ENCODE peak calls at places on chromosomes 4 and X, in four cellular contexts. M is HepG2, B is HCT116, I is K562. O is an unnamed sample. For H3K27me3, the result is how much of the 10 kb centered on the place peaks cover.

GRCh38 chrX:140050906-140051305 is 85.6 kb upstream of the CXorf66 start:
- DNase-seq in B (no peak), I (peak), M (no peak), O (no peak)

GRCh38 chr4:161991811-161992210 is 172.0 kb downstream of the FSTL5 start:
- DNase-seq in B (no peak), M (no peak), I (no peak), O (no peak)

GRCh38 chr4:114378306-114378903 is 220.2 kb upstream of the UGT8 start:
- DNase-seq in B (no peak), I (no peak), M (no peak), O (no peak)

GRCh38 chr4:158621729-158622128 is 50.0 kb downstream of the C4orf46 start:
- DNase-seq in I (no peak), B (no peak), M (no peak), O (no peak)

GRCh38 chr4:75494563-75494962 is 19.6 kb downstream of the RCHY1 start:
- DNase-seq in B (no peak), M (no peak), I (no peak), O (no peak)

GRCh38 chr4:52551487-52551886 is 107.6 kb downstream of the USP46 start:
- DNase-seq in I (no peak), B (no peak), M (no peak), O (no peak)

GRCh38 chrX:107826286-107827136 is 845 bp downstream of the MID2 start:
- DNase-seq in M (no peak), B (no peak), I (peak), O (no peak)

GRCh38 chr4:46179356-46179755 is 55.5 kb upstream of the GABRG1 start:
- DNase-seq in I (no peak), M (no peak), B (no peak), O (no peak)

GRCh38 chrX:112826020-112826419 is 14.6 kb downstream of the AMOT start:
- DNase-seq in M (no peak), B (no peak), I (no peak), O (no peak)

GRCh38 chrX:137234651-137235402 is 201.0 kb upstream of the GPR101 start:
- DNase-seq in I (no peak), B (no peak), M (no peak), O (no peak)

GRCh38 chrX:13131511-13132137 is 87.2 kb upstream of the FAM9C start:
- DNase-seq in M (peak), I (no peak), B (no peak), O (no peak)

GRCh38 chrX:102345916-102346315 is 93.9 kb downstream of the NXF2B start:
- DNase-seq in I (peak), B (no peak), M (peak), O (peak)

GRCh38 chrX:79080131-79080530 is 64.4 kb upstream of the GPR174 start:
- DNase-seq in B (no peak), I (no peak), M (no peak), O (no peak)

GRCh38 chr4:177182728-177183127 is 126.9 kb upstream of the NEIL3 start:
- DNase-seq in I (no peak), M (no peak), B (no peak), O (no peak)

GRCh38 chr4:56871357-56871993 is 36.2 kb upstream of the REST start:
- DNase-seq in M (no peak), B (no peak), I (no peak), O (no peak)

GRCh38 chrX:39891781-39892180 is 206.0 kb downstream of the BCOR start:
- DNase-seq in B (no peak), M (no peak), I (no peak), O (no peak)

GRCh38 chr4:86220137-86220536 is 139.7 kb downstream of the MAPK10 start:
- DNase-seq in M (no peak), B (no peak), I (no peak), O (no peak)

GRCh38 chr4:148017801-148018200 is 285.9 kb downstream of the ARHGAP10 start:
- DNase-seq in M (no peak), B (no peak), I (no peak), O (no peak)

GRCh38 chr4:87745058-87745842 is 54.1 kb upstream of the IBSP start:
- DNase-seq in I (peak), M (no peak), B (no peak), O (no peak)
- TF ChIP-seq REST in I (no peak), M (peak), B (no peak), O (no peak)

GRCh38 chr4:165464338-165464737 is 85.5 kb downstream of the CPE start:
- DNase-seq in M (no peak), I (no peak), B (no peak), O (no peak)

GRCh38 chr4:165474784-165475705 is 96.2 kb downstream of the CPE start:
- DNase-seq in I (peak), M (no peak), B (no peak), O (no peak)

GRCh38 chr4:165472943-165473676 is 94.3 kb downstream of the CPE start:
- DNase-seq in M (no peak), B (no peak), I (peak), O (no peak)

GRCh38 chr4:165464813-165465381 is 86.1 kb downstream of the CPE start:
- DNase-seq in B (no peak), M (peak), I (peak), O (no peak)

GRCh38 chr4:165470009-165470408 is 91.2 kb downstream of the CPE start:
- DNase-seq in B (no peak), I (no peak), M (no peak), O (no peak)
- TF ChIP-seq TCF7L2 in B (no peak), I (no peak), M (no peak), O (no peak)

GRCh38 chrX:18160369-18160768 is 60.3 kb downstream of the BEND2 start:
- DNase-seq in I (no peak), M (no peak), B (no peak), O (no peak)
- H3K27me3 ChIP-seq in I (under half), M (under half), B (under half), O (under half)

DNA sequence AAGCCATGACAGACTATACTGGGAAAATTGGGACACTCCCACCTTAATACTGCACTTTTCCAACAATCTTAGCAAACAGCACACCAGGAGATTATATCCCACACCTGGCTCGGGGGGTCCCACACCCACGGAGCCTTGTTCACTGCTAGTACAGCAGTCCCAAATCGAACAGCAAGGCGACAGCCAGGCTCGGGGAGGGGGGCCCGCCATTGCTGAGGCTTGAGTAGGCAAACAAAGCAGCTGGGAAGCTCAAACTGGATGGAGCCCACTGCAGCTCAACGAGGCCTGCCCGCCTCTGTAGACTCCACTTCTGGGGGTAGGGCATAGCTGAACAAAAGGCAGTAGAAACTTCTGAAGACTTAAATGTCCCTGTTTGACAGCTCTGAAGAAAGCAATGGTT is 118.3 kb downstream of the MAGEB5 start:
- DNase-seq in B (no peak), M (no peak), I (no peak), O (no peak)
- TF ChIP-seq REST in B (no peak), M (no peak), I (no peak), O (no peak)

DNA sequence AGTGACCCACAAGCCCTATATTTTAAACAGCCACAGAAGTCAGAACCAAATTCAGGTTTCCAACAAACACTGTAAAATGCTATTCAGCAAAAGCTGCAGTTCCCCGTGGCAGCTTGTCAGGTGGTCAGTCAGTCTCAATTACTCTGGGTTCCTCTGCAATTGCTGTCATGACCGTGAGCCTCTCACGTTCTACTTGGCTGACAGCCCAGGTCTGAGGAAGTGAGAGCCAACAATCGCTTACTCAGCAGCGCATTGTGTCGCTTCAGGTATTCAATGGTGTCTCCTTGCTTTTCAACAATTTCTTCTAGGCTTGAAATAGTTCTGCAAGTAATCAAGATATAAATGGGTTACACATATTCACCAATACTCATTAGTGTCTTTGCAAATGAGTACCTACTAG is 25.8 kb downstream of the TRIM75 start:
- DNase-seq in I (peak), M (no peak), B (no peak), O (no peak)
- TF ChIP-seq TCF7L2 in I (no peak), M (no peak), B (no peak), O (no peak)

GRCh38 chrX:151675121-151675746 is 20.0 kb upstream of the PRRG3 start:
- DNase-seq in I (no peak), M (no peak), B (no peak), O (no peak)
- H3K27me3 ChIP-seq in I (under half), M (under half), B (under half), O (under half)

GRCh38 chr4:82890913-82891727 is at the start of gene SEC31A:
- DNase-seq in I (peak), B (peak), M (peak), O (peak)
- TF ChIP-seq REST in I (no peak), B (no peak), M (peak), O (no peak)

DNA sequence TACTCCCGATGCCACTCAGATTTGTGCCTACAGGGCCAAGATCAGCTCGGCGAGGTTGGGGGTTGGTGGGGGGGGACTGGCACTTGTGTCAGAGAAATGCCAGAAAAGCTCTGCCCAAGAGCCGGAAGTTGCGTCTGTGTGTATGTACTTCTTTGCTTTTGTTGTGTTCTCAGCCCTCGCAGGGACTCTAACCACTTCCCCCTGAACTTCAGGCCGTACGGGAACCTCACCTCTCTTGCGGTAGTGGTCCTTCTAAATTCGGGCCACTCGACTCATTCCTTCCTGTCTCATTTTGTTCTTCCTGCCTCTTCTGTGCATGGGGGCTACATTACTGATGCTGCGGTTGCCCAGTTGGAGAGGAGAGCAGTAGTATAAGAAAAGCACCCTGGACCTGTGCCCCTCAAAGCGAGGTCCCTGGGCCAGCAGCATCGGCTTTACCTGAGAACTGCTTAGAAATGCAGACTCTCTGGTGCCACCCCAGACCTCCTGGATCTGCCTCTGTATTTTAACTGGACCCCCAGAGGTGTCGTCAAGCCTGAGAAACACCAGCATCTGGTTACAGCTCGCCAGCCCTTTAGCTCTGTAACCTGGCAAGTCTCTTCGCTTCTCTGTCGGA is 146.3 kb upstream of the RPS6KA3 start:
- DNase-seq in M (no peak), I (no peak), B (no peak), O (no peak)
- TF ChIP-seq TCF7L2 in M (no peak), I (no peak), B (no peak), O (no peak)

GRCh38 chr4:1492636-1493539 is 86.6 kb upstream of the NKX1-1 start:
- DNase-seq in B (no peak), M (no peak), I (no peak), O (no peak)
- H3K27me3 ChIP-seq in B (under half), M (half or more), I (half or more), O (under half)

O was measured in Panc1.